ENCODE peak calls at places on chromosome 2, in seven cellular contexts. One of them, this sample, is unnamed.

GRCh38 chr2:42829556-42830510 is 37.5 kb upstream of the HAAO start:
- DNase-seq in upper lobe of right lung: no peak
- DNase-seq in GM23338: no peak
- DNase-seq in dorsolateral prefrontal cortex: no peak
- DNase-seq in lung: no peak
- DNase-seq in HCT116: no peak
- DNase-seq in AG04450: no peak
- DNase-seq in this sample: no peak

GRCh38 chr2:205245652-205246051 is 436.6 kb upstream of the NRP2 start:
- DNase-seq in upper lobe of right lung: no peak
- DNase-seq in GM23338: no peak
- DNase-seq in dorsolateral prefrontal cortex: no peak
- DNase-seq in lung: no peak
- DNase-seq in HCT116: no peak
- DNase-seq in AG04450: no peak
- DNase-seq in this sample: no peak

GRCh38 chr2:203811491-203812221 is 55.9 kb upstream of the CTLA4 start:
- DNase-seq in upper lobe of right lung: peak
- DNase-seq in GM23338: no peak
- DNase-seq in dorsolateral prefrontal cortex: no peak
- DNase-seq in lung: peak
- DNase-seq in HCT116: peak
- DNase-seq in AG04450: peak
- DNase-seq in this sample: peak

GRCh38 chr2:239790721-239791120 is 234.4 kb downstream of the NDUFA10 start:
- DNase-seq in upper lobe of right lung: peak
- DNase-seq in GM23338: no peak
- DNase-seq in dorsolateral prefrontal cortex: no peak
- DNase-seq in lung: no peak
- DNase-seq in HCT116: no peak
- DNase-seq in AG04450: no peak
- DNase-seq in this sample: peak

GRCh38 chr2:67684991-67685390 is 287.9 kb downstream of the ETAA1 start:
- DNase-seq in upper lobe of right lung: no peak
- DNase-seq in GM23338: no peak
- DNase-seq in dorsolateral prefrontal cortex: no peak
- DNase-seq in lung: no peak
- DNase-seq in HCT116: no peak
- DNase-seq in AG04450: no peak
- DNase-seq in this sample: no peak

GRCh38 chr2:224638338-224638823 is 53.2 kb upstream of the CUL3 start:
- DNase-seq in upper lobe of right lung: no peak
- DNase-seq in GM23338: no peak
- DNase-seq in dorsolateral prefrontal cortex: no peak
- DNase-seq in lung: no peak
- DNase-seq in HCT116: no peak
- DNase-seq in AG04450: no peak
- DNase-seq in this sample: no peak

GRCh38 chr2:127932199-127932877 is 46.6 kb upstream of the AMMECR1L start:
- DNase-seq in upper lobe of right lung: no peak
- DNase-seq in GM23338: no peak
- DNase-seq in dorsolateral prefrontal cortex: no peak
- DNase-seq in lung: no peak
- DNase-seq in HCT116: peak
- DNase-seq in AG04450: no peak
- DNase-seq in this sample: no peak

GRCh38 chr2:99810241-99810640 is 320.4 kb upstream of the REV1 start:
- DNase-seq in upper lobe of right lung: no peak
- DNase-seq in GM23338: no peak
- DNase-seq in dorsolateral prefrontal cortex: no peak
- DNase-seq in lung: no peak
- DNase-seq in HCT116: no peak
- DNase-seq in AG04450: no peak
- DNase-seq in this sample: no peak

GRCh38 chr2:128735296-128735960 is 416.8 kb upstream of the HS6ST1 start:
- DNase-seq in upper lobe of right lung: no peak
- DNase-seq in GM23338: peak
- DNase-seq in dorsolateral prefrontal cortex: no peak
- DNase-seq in lung: no peak
- DNase-seq in HCT116: no peak
- DNase-seq in AG04450: no peak
- DNase-seq in this sample: no peak

GRCh38 chr2:228927028-228928010 is 343.8 kb downstream of the PID1 start:
- DNase-seq in upper lobe of right lung: no peak
- DNase-seq in GM23338: no peak
- DNase-seq in dorsolateral prefrontal cortex: no peak
- DNase-seq in lung: no peak
- DNase-seq in HCT116: no peak
- DNase-seq in AG04450: no peak
- DNase-seq in this sample: no peak

GRCh38 chr2:134258684-134259408 is 5.0 kb downstream of the MGAT5 start:
- DNase-seq in upper lobe of right lung: no peak
- DNase-seq in GM23338: no peak
- DNase-seq in dorsolateral prefrontal cortex: peak
- DNase-seq in lung: no peak
- DNase-seq in HCT116: no peak
- DNase-seq in AG04450: no peak
- DNase-seq in this sample: peak

GRCh38 chr2:27118525-27119329 is at the start of gene CGREF1:
- DNase-seq in upper lobe of right lung: no peak
- DNase-seq in GM23338: peak
- DNase-seq in dorsolateral prefrontal cortex: no peak
- DNase-seq in lung: no peak
- DNase-seq in HCT116: no peak
- DNase-seq in AG04450: no peak
- DNase-seq in this sample: peak

GRCh38 chr2:215660687-215661086 is 224.8 kb upstream of the FN1 start:
- DNase-seq in upper lobe of right lung: no peak
- DNase-seq in GM23338: no peak
- DNase-seq in dorsolateral prefrontal cortex: no peak
- DNase-seq in lung: no peak
- DNase-seq in HCT116: no peak
- DNase-seq in AG04450: peak
- DNase-seq in this sample: no peak

GRCh38 chr2:172000696-172001361 is 1.1 kb downstream of the METAP1D start:
- DNase-seq in upper lobe of right lung: no peak
- DNase-seq in GM23338: no peak
- DNase-seq in dorsolateral prefrontal cortex: no peak
- DNase-seq in lung: no peak
- DNase-seq in HCT116: no peak
- DNase-seq in AG04450: no peak
- DNase-seq in this sample: no peak

GRCh38 chr2:207483066-207483465 is 46.7 kb upstream of the CREB1 start:
- DNase-seq in upper lobe of right lung: no peak
- DNase-seq in GM23338: no peak
- DNase-seq in dorsolateral prefrontal cortex: no peak
- DNase-seq in lung: no peak
- DNase-seq in HCT116: no peak
- DNase-seq in AG04450: no peak
- DNase-seq in this sample: no peak

GRCh38 chr2:15942711-15943345 is 2.5 kb downstream of the MYCN start:
- DNase-seq in upper lobe of right lung: no peak
- DNase-seq in GM23338: no peak
- DNase-seq in dorsolateral prefrontal cortex: no peak
- DNase-seq in lung: no peak
- DNase-seq in HCT116: no peak
- DNase-seq in AG04450: no peak
- DNase-seq in this sample: no peak

GRCh38 chr2:15943378-15943851 is 3.1 kb downstream of the MYCN start:
- DNase-seq in upper lobe of right lung: no peak
- DNase-seq in GM23338: peak
- DNase-seq in dorsolateral prefrontal cortex: peak
- DNase-seq in lung: no peak
- DNase-seq in HCT116: no peak
- DNase-seq in AG04450: no peak
- DNase-seq in this sample: peak

GRCh38 chr2:15941970-15942710 is 1.8 kb downstream of the MYCN start:
- DNase-seq in upper lobe of right lung: no peak
- DNase-seq in GM23338: peak
- DNase-seq in dorsolateral prefrontal cortex: no peak
- DNase-seq in lung: no peak
- DNase-seq in HCT116: no peak
- DNase-seq in AG04450: no peak
- DNase-seq in this sample: no peak

GRCh38 chr2:15944325-15945017 is 4.1 kb downstream of the MYCN start:
- DNase-seq in upper lobe of right lung: no peak
- DNase-seq in GM23338: no peak
- DNase-seq in dorsolateral prefrontal cortex: no peak
- DNase-seq in lung: no peak
- DNase-seq in HCT116: no peak
- DNase-seq in AG04450: no peak
- DNase-seq in this sample: no peak

DNA sequence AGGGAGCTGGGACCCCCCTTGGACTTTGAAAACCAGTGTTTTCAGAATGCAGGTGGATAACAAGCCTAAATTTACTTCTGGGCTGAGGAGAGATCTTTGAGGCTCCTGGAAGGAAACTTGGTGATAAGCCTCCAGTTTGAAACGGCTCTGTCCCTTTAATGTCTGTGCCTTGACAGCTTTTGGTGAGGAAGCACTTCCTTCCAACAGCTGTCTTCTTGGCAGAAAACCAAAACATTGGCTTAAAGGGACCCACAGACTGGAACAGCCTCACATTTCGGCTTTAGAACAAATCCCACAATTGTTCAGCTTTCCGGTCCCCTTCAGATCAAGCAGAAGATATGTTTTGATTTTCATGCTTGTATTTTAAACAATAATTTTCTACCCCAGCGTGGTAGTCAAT is 3.6 kb downstream of the MYCN start:
- DNase-seq in upper lobe of right lung: no peak
- DNase-seq in GM23338: no peak
- DNase-seq in dorsolateral prefrontal cortex: no peak
- DNase-seq in lung: no peak
- DNase-seq in HCT116: no peak
- DNase-seq in AG04450: no peak
- DNase-seq in this sample: no peak
- H3K4me3 ChIP-seq in upper lobe of right lung: no peak
- H3K4me3 ChIP-seq in GM23338: peak
- H3K4me3 ChIP-seq in dorsolateral prefrontal cortex: peak
- H3K4me3 ChIP-seq in lung: no peak
- H3K4me3 ChIP-seq in HCT116: no peak
- H3K4me3 ChIP-seq in AG04450: no peak
- H3K4me3 ChIP-seq in this sample: no peak

DNA sequence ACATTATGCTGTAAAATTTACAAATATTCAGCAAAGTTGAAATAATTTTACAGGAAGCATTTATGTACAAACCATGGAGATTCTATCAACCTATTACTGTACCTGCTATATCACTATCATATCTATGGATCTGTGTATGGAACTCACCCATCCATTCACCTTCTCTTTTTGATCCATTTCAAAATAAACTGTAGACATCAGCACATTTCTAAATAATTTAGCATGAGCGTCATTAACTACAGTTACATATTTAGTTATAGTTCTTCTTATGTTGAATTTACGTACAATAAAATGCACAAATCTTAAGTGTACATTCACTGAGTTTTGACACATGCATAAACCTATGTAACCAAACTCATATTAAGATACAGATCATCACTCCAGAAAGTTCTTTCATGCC is 127.8 kb upstream of the BCL2L11 start:
- DNase-seq in upper lobe of right lung: no peak
- DNase-seq in GM23338: no peak
- DNase-seq in dorsolateral prefrontal cortex: no peak
- DNase-seq in lung: no peak
- DNase-seq in HCT116: no peak
- DNase-seq in AG04450: no peak
- DNase-seq in this sample: no peak
- H3K27ac ChIP-seq in upper lobe of right lung: no peak
- H3K27ac ChIP-seq in GM23338: no peak
- H3K27ac ChIP-seq in dorsolateral prefrontal cortex: no peak
- H3K27ac ChIP-seq in lung: no peak
- H3K27ac ChIP-seq in HCT116: no peak
- H3K27ac ChIP-seq in AG04450: no peak
- H3K27ac ChIP-seq in this sample: no peak

DNA sequence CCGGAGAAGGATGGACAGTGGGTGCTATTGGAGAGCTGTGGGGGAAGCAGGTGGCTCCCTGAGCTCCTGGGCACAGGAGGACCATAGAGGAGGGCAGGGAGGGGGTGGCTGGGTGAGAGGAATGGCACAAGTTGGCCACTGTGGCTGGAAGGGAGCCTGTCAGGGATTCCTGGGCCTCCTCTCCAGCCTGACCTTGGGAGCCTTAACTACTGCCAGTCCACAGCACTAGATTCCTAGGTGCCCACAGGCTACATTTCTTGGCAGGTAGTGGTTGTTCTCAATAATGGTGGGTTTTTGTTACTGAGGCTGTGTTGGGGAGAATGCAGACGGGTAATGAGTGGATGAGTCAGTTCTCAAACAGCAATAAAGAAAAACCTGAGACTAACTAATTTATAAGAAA is 26.0 kb downstream of the EFHD1 start:
- DNase-seq in upper lobe of right lung: no peak
- DNase-seq in GM23338: no peak
- DNase-seq in dorsolateral prefrontal cortex: no peak
- DNase-seq in lung: no peak
- DNase-seq in HCT116: no peak
- DNase-seq in AG04450: no peak
- DNase-seq in this sample: no peak
- H3K4me3 ChIP-seq in upper lobe of right lung: no peak
- H3K4me3 ChIP-seq in GM23338: no peak
- H3K4me3 ChIP-seq in dorsolateral prefrontal cortex: no peak
- H3K4me3 ChIP-seq in lung: no peak
- H3K4me3 ChIP-seq in HCT116: no peak
- H3K4me3 ChIP-seq in AG04450: no peak
- H3K4me3 ChIP-seq in this sample: no peak

GRCh38 chr2:218732052-218732760 is 21.6 kb downstream of the TTLL4 start:
- DNase-seq in upper lobe of right lung: no peak
- DNase-seq in GM23338: no peak
- DNase-seq in dorsolateral prefrontal cortex: no peak
- DNase-seq in lung: no peak
- DNase-seq in HCT116: no peak
- DNase-seq in AG04450: no peak
- DNase-seq in this sample: no peak
- H3K27ac ChIP-seq in upper lobe of right lung: peak
- H3K27ac ChIP-seq in GM23338: peak
- H3K27ac ChIP-seq in dorsolateral prefrontal cortex: peak
- H3K27ac ChIP-seq in lung: peak
- H3K27ac ChIP-seq in HCT116: peak
- H3K27ac ChIP-seq in AG04450: peak
- H3K27ac ChIP-seq in this sample: no peak

This sample was measured in Peyer's patch.